ENCODE peak calls at places on chromosome 1, in seven cellular contexts. O is ELF-1, G is left lobe of liver, P is amniotic stem cell, B is HS-27A, C is AML-193, A is progenitor cell of endocrine pancreas. W is an unnamed sample.

GRCh38 chr1:232110281-232111090 is 483.9 kb downstream of the DISC1 start:
- DNase-seq in O (peak; percentile 78), G (no peak), P (no peak), B (peak; percentile 56), C (no peak), A (no peak), W (no peak)

GRCh38 chr1:109309347-109309746 is 2.5 kb upstream of the MYBPHL start:
- DNase-seq in O (no peak), G (no peak), P (no peak), B (no peak), C (no peak), A (no peak), W (no peak)

GRCh38 chr1:186925881-186926676 is 97.3 kb downstream of the PLA2G4A start:
- DNase-seq in O (no peak), G (no peak), P (peak; percentile 18), B (no peak), C (no peak), A (no peak), W (no peak)

GRCh38 chr1:23559985-23560755 is 869 bp upstream of the ID3 start:
- DNase-seq in O (no peak), G (no peak), P (no peak), B (no peak), C (no peak), A (no peak), W (no peak)

GRCh38 chr1:79633456-79633855 is 626.9 kb upstream of the ADGRL4 start:
- DNase-seq in O (no peak), G (no peak), P (peak; percentile 39), B (no peak), C (no peak), A (no peak), W (no peak)

GRCh38 chr1:1958071-1958541 is 39.0 kb upstream of the TMEM52 start:
- DNase-seq in O (no peak), G (no peak), P (no peak), B (no peak), C (no peak), A (no peak), W (no peak)

GRCh38 chr1:63709267-63709828 is 64.5 kb upstream of the ROR1 start:
- DNase-seq in O (no peak), G (no peak), P (no peak), B (no peak), C (no peak), A (no peak), W (no peak)

GRCh38 chr1:230842801-230843200 is 25.5 kb downstream of the C1orf198 start:
- DNase-seq in O (no peak), G (no peak), P (no peak), B (no peak), C (no peak), A (no peak), W (no peak)

GRCh38 chr1:47351305-47351704 is 17.7 kb downstream of the CMPK1 start:
- DNase-seq in O (no peak), G (no peak), P (no peak), B (no peak), C (no peak), A (no peak), W (no peak)

W was measured in nucleus accumbens.